ENCODE peak calls at places on chromosome 18, in eight cellular contexts. T is kidney epithelial cell, U is heart right ventricle, M is adrenal gland, R is astrocyte, P is left ventricle myocardium inferior, A is A549, J is breast epithelium. L is an unnamed sample.

GRCh38 chr18:31821452-31822171 is 60.9 kb upstream of the SLC25A52 start:
- DNase-seq in T (no peak), U (no peak), M (no peak), A (no peak), J (no peak), P (no peak), R (no peak), L (no peak)

GRCh38 chr18:45384137-45384998 is 230.9 kb upstream of the SLC14A2 start:
- DNase-seq in U (peak), M (peak), T (no peak), R (peak), J (no peak), A (peak), P (no peak), L (no peak)

GRCh38 chr18:48923746-48924580 is 26.8 kb downstream of the SMAD7 start:
- DNase-seq in T (no peak), A (no peak), P (no peak), J (no peak), M (no peak), R (peak), U (no peak), L (no peak)

GRCh38 chr18:45155526-45155925 is 459.8 kb upstream of the SLC14A2 start:
- DNase-seq in R (no peak), M (no peak), J (no peak), T (no peak), U (no peak), A (no peak), P (no peak), L (no peak)

GRCh38 chr18:65326831-65327230 is 424.0 kb upstream of the CDH7 start:
- DNase-seq in A (no peak), M (no peak), P (no peak), J (no peak), U (no peak), T (no peak), R (no peak), L (no peak)

GRCh38 chr18:28159055-28159454 is 17.9 kb downstream of the CDH2 start:
- DNase-seq in M (no peak), A (no peak), U (no peak), R (no peak), P (no peak), T (no peak), J (no peak), L (no peak)

GRCh38 chr18:3660719-3661118 is 210.7 kb downstream of the TGIF1 start:
- DNase-seq in J (no peak), P (no peak), U (no peak), A (no peak), T (no peak), R (no peak), M (no peak), L (no peak)

GRCh38 chr18:35055726-35056125 is 14.5 kb downstream of the MAPRE2 start:
- DNase-seq in M (no peak), U (no peak), P (no peak), A (no peak), T (no peak), J (no peak), R (no peak), L (no peak)

GRCh38 chr18:23529597-23529996 is 26.3 kb downstream of the RMC1 start:
- DNase-seq in A (peak), T (peak), U (no peak), P (no peak), R (peak), J (no peak), M (no peak), L (no peak)

GRCh38 chr18:50879302-50880107 is 587 bp downstream of the ME2 start:
- DNase-seq in T (no peak), A (peak), M (peak), J (no peak), R (peak), P (no peak), U (no peak), L (no peak)

GRCh38 chr18:50273203-50274043 is 7.1 kb upstream of the CFAP53 start:
- DNase-seq in M (no peak), T (no peak), P (peak), J (no peak), U (no peak), A (no peak), R (no peak), L (no peak)

GRCh38 chr18:48621240-48621639 is 82.4 kb downstream of the CTIF start:
- DNase-seq in U (no peak), P (no peak), R (peak), J (no peak), A (peak), M (no peak), T (no peak), L (peak)

GRCh38 chr18:46917108-46917807 is at the start of the genes KATNAL2 and PIAS2:
- DNase-seq in U (peak), T (no peak), J (peak), A (peak), M (peak), P (peak), R (peak), L (no peak)

GRCh38 chr18:11995445-11996189 is 14.3 kb downstream of the IMPA2 start:
- DNase-seq in P (peak), J (peak), T (no peak), U (peak), R (peak), M (peak), A (peak), L (peak)

GRCh38 chr18:47953471-47953931 is 23.0 kb upstream of the SMAD2 start:
- DNase-seq in T (peak), P (no peak), J (peak), M (peak), R (peak), U (no peak), A (no peak), L (no peak)

GRCh38 chr18:48990497-48991298 is 39.9 kb upstream of the SMAD7 start:
- DNase-seq in T (peak), A (peak), M (peak), J (no peak), P (no peak), U (no peak), R (peak), L (no peak)

GRCh38 chr18:48125724-48126123 is 195.3 kb upstream of the SMAD2 start:
- DNase-seq in U (no peak), R (no peak), M (no peak), J (no peak), A (no peak), T (no peak), P (no peak), L (no peak)

GRCh38 chr18:39149211-39149806 is 1583.7 kb upstream of the CELF4 start:
- DNase-seq in U (no peak), R (no peak), A (no peak), P (no peak), J (no peak), M (no peak), T (no peak), L (no peak)

GRCh38 chr18:7452331-7452730 is 114.8 kb upstream of the PTPRM start:
- DNase-seq in R (no peak), M (peak), P (no peak), T (no peak), A (peak), U (peak), J (no peak), L (no peak)

GRCh38 chr18:55287146-55287806 is 300.7 kb downstream of the TCF4 start:
- DNase-seq in A (no peak), P (no peak), J (no peak), T (no peak), U (no peak), R (no peak), M (no peak), L (no peak)

GRCh38 chr18:72871091-72871490 is 3.3 kb upstream of the NETO1 start:
- DNase-seq in U (no peak), J (no peak), R (peak), P (no peak), A (no peak), T (no peak), M (no peak), L (no peak)

GRCh38 chr18:22539045-22539444 is 121.3 kb upstream of the CTAGE1 start:
- DNase-seq in P (peak), J (no peak), M (no peak), U (peak), R (no peak), T (no peak), A (no peak), L (no peak)

GRCh38 chr18:43596106-43596712 is 318.9 kb upstream of the SYT4 start:
- DNase-seq in J (no peak), U (no peak), M (no peak), P (no peak), R (peak), A (peak), T (no peak), L (no peak)

GRCh38 chr18:69387181-69387580 is 13.5 kb upstream of the DOK6 start:
- DNase-seq in J (no peak), M (no peak), A (no peak), T (no peak), U (no peak), P (no peak), R (no peak), L (no peak)

GRCh38 chr18:46421973-46422551 is 235.0 kb downstream of the LOXHD1 start:
- DNase-seq in J (no peak), A (no peak), U (no peak), R (no peak), P (no peak), T (no peak), M (no peak), L (no peak)

GRCh38 chr18:50128506-50129271 is 66.3 kb downstream of the MYO5B start:
- DNase-seq in T (no peak), P (no peak), A (no peak), U (no peak), J (peak), M (no peak), R (no peak), L (no peak)

GRCh38 chr18:4125246-4125938 is 329.7 kb downstream of the DLGAP1 start:
- DNase-seq in J (no peak), M (no peak), T (no peak), U (peak), P (peak), A (no peak), R (peak), L (no peak)

GRCh38 chr18:43279015-43279758 is 1.9 kb upstream of the SYT4 start:
- DNase-seq in P (no peak), A (peak), J (no peak), M (no peak), U (no peak), T (peak), R (peak), L (no peak)

DNA sequence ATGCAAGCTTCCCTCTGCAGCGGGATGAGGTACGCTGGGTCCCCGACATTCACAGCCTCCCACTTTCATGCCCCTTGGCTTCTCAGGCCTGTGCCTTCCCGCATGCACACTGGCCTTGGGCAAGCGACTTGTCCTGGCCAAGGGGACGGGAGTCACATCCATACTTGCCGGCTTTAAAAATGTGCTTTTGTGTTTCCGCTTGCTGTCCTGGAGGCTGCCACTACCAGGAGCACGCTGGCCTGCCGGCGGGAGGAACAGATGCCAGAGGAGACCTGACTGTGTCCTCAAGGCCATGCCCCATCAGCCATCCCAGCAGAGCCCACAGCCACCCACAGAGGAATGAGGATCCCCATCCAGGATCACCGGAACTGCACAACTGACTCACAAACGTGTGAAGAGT is 36.9 kb upstream of the SMIM21 start:
- DNase-seq in T (no peak), M (no peak), R (no peak), U (no peak), A (no peak), J (no peak), P (no peak), L (no peak)
- H3K4me3 ChIP-seq in T (no peak), M (no peak), R (no peak), U (no peak), A (no peak), J (no peak), P (no peak), L (no peak)

GRCh38 chr18:36064027-36064808 is 3.1 kb downstream of the RPRD1A start:
- DNase-seq in A (no peak), M (no peak), T (no peak), J (no peak), R (no peak), P (no peak), U (no peak), L (no peak)

GRCh38 chr18:36067118-36067957 is at the start of gene RPRD1A:
- DNase-seq in T (peak), M (peak), P (peak), J (peak), R (peak), U (peak), A (peak), L (peak)

GRCh38 chr18:36066001-36066400 is 1.4 kb downstream of the RPRD1A start:
- DNase-seq in U (no peak), P (no peak), J (no peak), R (peak), M (no peak), A (no peak), T (no peak), L (no peak)

GRCh38 chr18:36066731-36067117 is 635 bp downstream of the RPRD1A start:
- DNase-seq in A (no peak), M (no peak), R (no peak), T (no peak), J (no peak), U (no peak), P (no peak), L (no peak)
- H3K4me3 ChIP-seq in A (peak), M (peak), R (peak), T (peak), J (peak), U (peak), P (peak), L (peak)

DNA sequence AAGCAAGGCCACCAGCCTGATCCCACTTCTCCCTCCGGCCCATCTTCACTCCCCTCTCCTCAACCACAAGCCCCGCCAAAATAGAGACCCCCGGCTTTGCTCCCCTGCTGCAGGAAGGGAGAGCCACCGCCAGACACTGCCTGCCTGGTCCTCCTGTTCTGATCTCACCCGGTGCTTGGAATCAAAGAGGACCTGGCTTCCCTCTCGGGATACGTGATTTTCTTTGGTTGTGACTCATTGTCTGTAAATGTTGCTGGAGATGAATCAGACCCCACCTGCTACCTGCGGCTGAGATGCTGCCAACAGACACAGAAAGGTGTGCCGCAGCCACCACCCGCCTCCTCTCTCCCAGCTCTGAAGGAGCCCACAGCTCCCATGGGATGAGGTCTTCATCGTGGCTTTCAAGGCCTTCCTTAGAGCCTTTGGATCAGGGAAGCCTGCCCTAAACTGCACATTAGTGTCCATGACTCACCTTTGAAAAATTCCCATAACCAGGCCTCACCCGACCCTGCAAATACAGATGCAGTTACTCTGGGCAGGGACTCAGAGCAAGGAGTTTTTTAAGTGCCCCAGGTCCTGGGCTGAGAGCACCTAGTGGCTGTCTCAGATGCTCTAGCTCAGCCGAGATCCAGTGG is 79.4 kb upstream of the ZNF532 start:
- DNase-seq in A (peak), U (no peak), M (no peak), J (peak), P (no peak), T (peak), R (peak), L (peak)
- H3K4me3 ChIP-seq in A (no peak), U (no peak), M (no peak), J (no peak), P (no peak), T (no peak), R (no peak), L (no peak)

GRCh38 chr18:13198701-13199100 is 19.9 kb upstream of the LDLRAD4 start:
- DNase-seq in J (no peak), M (no peak), P (no peak), U (no peak), A (no peak), T (no peak), R (no peak), L (no peak)

GRCh38 chr18:13194239-13194638 is 24.3 kb upstream of the LDLRAD4 start:
- DNase-seq in J (no peak), T (no peak), P (no peak), U (no peak), A (no peak), M (no peak), R (no peak), L (no peak)

GRCh38 chr18:13191779-13192178 is 26.8 kb upstream of the LDLRAD4 start:
- DNase-seq in P (no peak), U (no peak), T (no peak), M (no peak), J (no peak), A (no peak), R (no peak), L (no peak)

GRCh38 chr18:13187498-13187897 is 31.1 kb upstream of the LDLRAD4 start:
- DNase-seq in T (no peak), P (no peak), U (no peak), M (no peak), R (no peak), J (no peak), A (no peak), L (no peak)

GRCh38 chr18:13192970-13193369 is 25.6 kb upstream of the LDLRAD4 start:
- DNase-seq in P (no peak), A (no peak), J (no peak), T (no peak), R (no peak), U (no peak), M (no peak), L (no peak)
- H3K4me3 ChIP-seq in P (no peak), A (no peak), J (no peak), T (no peak), R (no peak), U (no peak), M (no peak), L (no peak)

GRCh38 chr18:58867281-58867961 is 2.7 kb downstream of the ZNF532 start:
- DNase-seq in J (peak), P (no peak), M (no peak), U (no peak), A (no peak), R (peak), T (no peak), L (no peak)
- H3K4me3 ChIP-seq in J (no peak), P (peak), M (no peak), U (peak), A (no peak), R (peak), T (no peak), L (no peak)

GRCh38 chr18:24725644-24726043 is 265.2 kb downstream of the HRH4 start:
- DNase-seq in U (no peak), R (no peak), A (no peak), M (no peak), T (no peak), J (no peak), P (no peak), L (no peak)

GRCh38 chr18:24727685-24728084 is 267.2 kb downstream of the HRH4 start:
- DNase-seq in A (no peak), P (no peak), M (no peak), R (no peak), T (no peak), J (no peak), U (no peak), L (no peak)

GRCh38 chr18:24731981-24732380 is 271.5 kb downstream of the HRH4 start:
- DNase-seq in R (no peak), J (no peak), M (no peak), U (no peak), A (no peak), P (no peak), T (no peak), L (no peak)

GRCh38 chr18:24731158-24731557 is 270.7 kb downstream of the HRH4 start:
- DNase-seq in U (no peak), R (no peak), P (no peak), T (no peak), A (no peak), J (no peak), M (no peak), L (no peak)

GRCh38 chr18:24726727-24727539 is 266.5 kb downstream of the HRH4 start:
- DNase-seq in R (peak), A (peak), J (peak), M (peak), T (peak), U (peak), P (peak), L (peak)
- H3K4me3 ChIP-seq in R (no peak), A (no peak), J (peak), M (no peak), T (no peak), U (peak), P (peak), L (no peak)

DNA sequence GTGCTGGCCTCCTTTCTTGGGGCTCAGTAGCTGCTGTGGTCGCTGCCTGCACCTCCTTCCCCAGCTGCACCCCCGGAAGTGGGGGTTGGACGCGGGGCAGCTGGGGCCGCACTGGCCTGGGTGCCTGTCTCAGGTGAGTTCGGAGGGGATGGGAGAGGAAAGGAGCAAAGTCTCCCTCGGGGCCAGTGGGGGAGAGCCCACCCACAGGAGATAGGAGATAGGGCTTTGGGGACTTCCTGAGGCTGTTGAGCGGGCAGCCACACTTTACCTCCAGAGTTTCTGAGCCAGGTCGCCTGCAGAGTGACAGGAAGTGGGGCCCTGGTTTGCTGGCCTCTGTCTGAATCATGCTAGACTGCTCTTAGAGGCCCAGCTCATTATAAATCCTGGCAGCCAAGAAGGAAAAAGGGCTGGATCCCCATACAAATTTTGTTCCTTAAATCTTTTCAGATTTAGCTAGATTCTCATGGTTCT is 8.1 kb downstream of the MBP start:
- DNase-seq in U (no peak), R (no peak), J (no peak), M (no peak), T (no peak), P (no peak), A (no peak), L (no peak)
- H3K4me3 ChIP-seq in U (no peak), R (no peak), J (no peak), M (no peak), T (no peak), P (no peak), A (no peak), L (no peak)

GRCh38 chr18:26863921-26864497 is 1.5 kb downstream of the AQP4 start:
- DNase-seq in U (no peak), P (no peak), M (no peak), A (no peak), R (no peak), J (no peak), T (no peak), L (no peak)
- H3K4me3 ChIP-seq in U (no peak), P (peak), M (no peak), A (no peak), R (no peak), J (no peak), T (no peak), L (no peak)

GRCh38 chr18:57630759-57631660 is 9.4 kb upstream of the NARS1 start:
- DNase-seq in J (no peak), A (no peak), R (peak), T (peak), U (no peak), M (no peak), P (no peak), L (no peak)
- H3K4me3 ChIP-seq in J (peak), A (peak), R (peak), T (peak), U (peak), M (peak), P (peak), L (peak)

GRCh38 chr18:9720327-9720726 is 12.2 kb downstream of the RAB31 start:
- DNase-seq in A (no peak), T (no peak), U (no peak), P (no peak), M (no peak), J (no peak), R (no peak), L (no peak)
- H3K4me3 ChIP-seq in A (no peak), T (no peak), U (no peak), P (no peak), M (no peak), J (no peak), R (no peak), L (no peak)